ENCODE peak calls at places on chromosomes 5 and 9, in six cellular contexts. One of them, this sample, is unnamed.
A peak's percentile ranks its signal among the peaks of the same experiment; 100 is the strongest.

GRCh38 chr5:66149950-66150349 is 5.8 kb downstream of the SREK1 start:
- DNase-seq in stomach: no peak
- DNase-seq in sigmoid colon: no peak
- DNase-seq in body of pancreas: no peak
- DNase-seq in HCT116: no peak
- DNase-seq in heart left ventricle: no peak
- DNase-seq in this sample: no peak

GRCh38 chr5:17096975-17097695 is 120.3 kb upstream of the BASP1 start:
- DNase-seq in stomach: no peak
- DNase-seq in sigmoid colon: no peak
- DNase-seq in body of pancreas: no peak
- DNase-seq in HCT116: no peak
- DNase-seq in heart left ventricle: no peak
- DNase-seq in this sample: no peak

GRCh38 chr5:7418276-7418675 is 22.3 kb downstream of the ADCY2 start:
- DNase-seq in stomach: no peak
- DNase-seq in sigmoid colon: no peak
- DNase-seq in body of pancreas: no peak
- DNase-seq in HCT116: no peak
- DNase-seq in heart left ventricle: no peak
- DNase-seq in this sample: no peak

GRCh38 chr5:98627121-98627520 is 146.3 kb upstream of the RGMB start:
- DNase-seq in stomach: no peak
- DNase-seq in sigmoid colon: no peak
- DNase-seq in body of pancreas: no peak
- DNase-seq in HCT116: no peak
- DNase-seq in heart left ventricle: no peak
- DNase-seq in this sample: no peak

GRCh38 chr9:85040806-85041575 is 371.5 kb downstream of the NTRK2 start:
- DNase-seq in stomach: no peak
- DNase-seq in sigmoid colon: no peak
- DNase-seq in body of pancreas: no peak
- DNase-seq in HCT116: no peak
- DNase-seq in heart left ventricle: no peak
- DNase-seq in this sample: no peak

GRCh38 chr5:112914584-112914983 is 7.4 kb downstream of the REEP5 start:
- DNase-seq in stomach: no peak
- DNase-seq in sigmoid colon: no peak
- DNase-seq in body of pancreas: no peak
- DNase-seq in HCT116: no peak
- DNase-seq in heart left ventricle: no peak
- DNase-seq in this sample: no peak

GRCh38 chr9:89756891-89757537 is 152.2 kb downstream of the GADD45G start:
- DNase-seq in stomach: peak; percentile 88
- DNase-seq in sigmoid colon: no peak
- DNase-seq in body of pancreas: peak; percentile 64
- DNase-seq in HCT116: no peak
- DNase-seq in heart left ventricle: no peak
- DNase-seq in this sample: no peak

GRCh38 chr9:93041108-93041802 is 17.2 kb upstream of the SUSD3 start:
- DNase-seq in stomach: no peak
- DNase-seq in sigmoid colon: no peak
- DNase-seq in body of pancreas: no peak
- DNase-seq in HCT116: peak; percentile 44
- DNase-seq in heart left ventricle: peak; percentile 46
- DNase-seq in this sample: no peak

GRCh38 chr5:116216246-116216645 is 131.4 kb downstream of the COMMD10 start:
- DNase-seq in stomach: no peak
- DNase-seq in sigmoid colon: no peak
- DNase-seq in body of pancreas: no peak
- DNase-seq in HCT116: no peak
- DNase-seq in heart left ventricle: no peak
- DNase-seq in this sample: no peak

GRCh38 chr9:21936161-21936560 is 58.0 kb downstream of the CDKN2A start:
- DNase-seq in stomach: no peak
- DNase-seq in sigmoid colon: no peak
- DNase-seq in body of pancreas: no peak
- DNase-seq in HCT116: no peak
- DNase-seq in heart left ventricle: no peak
- DNase-seq in this sample: no peak

GRCh38 chr5:107533946-107534876 is 136.5 kb downstream of the EFNA5 start:
- DNase-seq in stomach: no peak
- DNase-seq in sigmoid colon: no peak
- DNase-seq in body of pancreas: no peak
- DNase-seq in HCT116: no peak
- DNase-seq in heart left ventricle: no peak
- DNase-seq in this sample: no peak

GRCh38 chr5:109411627-109412026 is 1.9 kb upstream of the PJA2 start:
- DNase-seq in stomach: no peak
- DNase-seq in sigmoid colon: no peak
- DNase-seq in body of pancreas: no peak
- DNase-seq in HCT116: peak; percentile 24
- DNase-seq in heart left ventricle: no peak
- DNase-seq in this sample: no peak

GRCh38 chr5:95471922-95472321 is 80.8 kb downstream of the FAM81B start:
- DNase-seq in stomach: no peak
- DNase-seq in sigmoid colon: no peak
- DNase-seq in body of pancreas: no peak
- DNase-seq in HCT116: no peak
- DNase-seq in heart left ventricle: no peak
- DNase-seq in this sample: no peak

GRCh38 chr9:14438232-14438966 is 124.5 kb upstream of the NFIB start:
- DNase-seq in stomach: no peak
- DNase-seq in sigmoid colon: no peak
- DNase-seq in body of pancreas: no peak
- DNase-seq in HCT116: no peak
- DNase-seq in heart left ventricle: no peak
- DNase-seq in this sample: no peak

GRCh38 chr5:168314735-168315411 is 23.4 kb downstream of the WWC1 start:
- DNase-seq in stomach: peak; percentile 93
- DNase-seq in sigmoid colon: no peak
- DNase-seq in body of pancreas: peak; percentile 93
- DNase-seq in HCT116: peak; percentile 86
- DNase-seq in heart left ventricle: no peak
- DNase-seq in this sample: no peak

GRCh38 chr5:176679365-176680225 is 32.3 kb downstream of the TSPAN17 start:
- DNase-seq in stomach: no peak
- DNase-seq in sigmoid colon: no peak
- DNase-seq in body of pancreas: no peak
- DNase-seq in HCT116: no peak
- DNase-seq in heart left ventricle: no peak
- DNase-seq in this sample: no peak

GRCh38 chr9:37904647-37905505 is 949 bp upstream of the SLC25A51 start:
- DNase-seq in stomach: no peak
- DNase-seq in sigmoid colon: peak; percentile 64
- DNase-seq in body of pancreas: no peak
- DNase-seq in HCT116: no peak
- DNase-seq in heart left ventricle: no peak
- DNase-seq in this sample: peak; percentile 34

GRCh38 chr5:40191041-40191550 is 488.6 kb upstream of the PTGER4 start:
- DNase-seq in stomach: no peak
- DNase-seq in sigmoid colon: no peak
- DNase-seq in body of pancreas: no peak
- DNase-seq in HCT116: no peak
- DNase-seq in heart left ventricle: no peak
- DNase-seq in this sample: no peak

GRCh38 chr9:73667749-73668148 is 516.1 kb downstream of the ANXA1 start:
- DNase-seq in stomach: no peak
- DNase-seq in sigmoid colon: no peak
- DNase-seq in body of pancreas: no peak
- DNase-seq in HCT116: no peak
- DNase-seq in heart left ventricle: no peak
- DNase-seq in this sample: no peak

GRCh38 chr9:100379862-100380261 is 27.1 kb upstream of the TEX10 start:
- DNase-seq in stomach: no peak
- DNase-seq in sigmoid colon: no peak
- DNase-seq in body of pancreas: no peak
- DNase-seq in HCT116: no peak
- DNase-seq in heart left ventricle: no peak
- DNase-seq in this sample: no peak

GRCh38 chr9:126113756-126114408 is 212.7 kb upstream of the MVB12B start:
- DNase-seq in stomach: peak; percentile 14
- DNase-seq in sigmoid colon: peak; percentile 49
- DNase-seq in body of pancreas: no peak
- DNase-seq in HCT116: no peak
- DNase-seq in heart left ventricle: no peak
- DNase-seq in this sample: no peak

GRCh38 chr9:115943591-115944165 is 209.9 kb upstream of the PAPPA start:
- DNase-seq in stomach: no peak
- DNase-seq in sigmoid colon: no peak
- DNase-seq in body of pancreas: no peak
- DNase-seq in HCT116: no peak
- DNase-seq in heart left ventricle: no peak
- DNase-seq in this sample: no peak

GRCh38 chr9:131781069-131781468 is 41.2 kb upstream of the RAPGEF1 start:
- DNase-seq in stomach: no peak
- DNase-seq in sigmoid colon: no peak
- DNase-seq in body of pancreas: no peak
- DNase-seq in HCT116: no peak
- DNase-seq in heart left ventricle: no peak
- DNase-seq in this sample: no peak
- TF ChIP-seq POLR2A in stomach: no peak
- TF ChIP-seq POLR2A in sigmoid colon: no peak
- TF ChIP-seq POLR2A in body of pancreas: no peak
- TF ChIP-seq POLR2A in HCT116: no peak
- TF ChIP-seq POLR2A in heart left ventricle: no peak
- TF ChIP-seq POLR2A in this sample: no peak

GRCh38 chr5:180977852-180978251 is 10.8 kb upstream of the BTNL3 start:
- DNase-seq in stomach: peak; percentile 26
- DNase-seq in sigmoid colon: no peak
- DNase-seq in body of pancreas: no peak
- DNase-seq in HCT116: no peak
- DNase-seq in heart left ventricle: no peak
- DNase-seq in this sample: no peak

GRCh38 chr5:180976518-180976917 is 12.1 kb upstream of the BTNL3 start:
- DNase-seq in stomach: no peak
- DNase-seq in sigmoid colon: no peak
- DNase-seq in body of pancreas: no peak
- DNase-seq in HCT116: no peak
- DNase-seq in heart left ventricle: no peak
- DNase-seq in this sample: no peak

GRCh38 chr5:180970875-180971274 is 17.8 kb upstream of the BTNL3 start:
- DNase-seq in stomach: no peak
- DNase-seq in sigmoid colon: no peak
- DNase-seq in body of pancreas: no peak
- DNase-seq in HCT116: no peak
- DNase-seq in heart left ventricle: no peak
- DNase-seq in this sample: no peak

GRCh38 chr5:180975338-180975737 is 13.3 kb upstream of the BTNL3 start:
- DNase-seq in stomach: no peak
- DNase-seq in sigmoid colon: no peak
- DNase-seq in body of pancreas: no peak
- DNase-seq in HCT116: no peak
- DNase-seq in heart left ventricle: no peak
- DNase-seq in this sample: no peak

GRCh38 chr5:180974612-180975315 is 13.9 kb upstream of the BTNL3 start:
- DNase-seq in stomach: no peak
- DNase-seq in sigmoid colon: no peak
- DNase-seq in body of pancreas: no peak
- DNase-seq in HCT116: no peak
- DNase-seq in heart left ventricle: no peak
- DNase-seq in this sample: no peak
- H3K27ac ChIP-seq in stomach: no peak overlapping the region
- H3K27ac ChIP-seq in sigmoid colon: no peak overlapping the region
- H3K27ac ChIP-seq in body of pancreas: no peak overlapping the region
- H3K27ac ChIP-seq in HCT116: no peak overlapping the region
- H3K27ac ChIP-seq in heart left ventricle: no peak overlapping the region
- H3K27ac ChIP-seq in this sample: no peak overlapping the region

GRCh38 chr9:111910428-111910827 is 13.8 kb downstream of the UGCG start:
- DNase-seq in stomach: no peak
- DNase-seq in sigmoid colon: no peak
- DNase-seq in body of pancreas: no peak
- DNase-seq in HCT116: no peak
- DNase-seq in heart left ventricle: no peak
- DNase-seq in this sample: no peak

GRCh38 chr9:111915425-111915758 is 18.8 kb downstream of the UGCG start:
- DNase-seq in stomach: no peak
- DNase-seq in sigmoid colon: no peak
- DNase-seq in body of pancreas: no peak
- DNase-seq in HCT116: no peak
- DNase-seq in heart left ventricle: no peak
- DNase-seq in this sample: no peak

GRCh38 chr9:111916234-111916645 is 19.6 kb downstream of the UGCG start:
- DNase-seq in stomach: no peak
- DNase-seq in sigmoid colon: no peak
- DNase-seq in body of pancreas: no peak
- DNase-seq in HCT116: no peak
- DNase-seq in heart left ventricle: no peak
- DNase-seq in this sample: no peak

GRCh38 chr9:111914749-111915424 is 18.3 kb downstream of the UGCG start:
- DNase-seq in stomach: no peak
- DNase-seq in sigmoid colon: no peak
- DNase-seq in body of pancreas: no peak
- DNase-seq in HCT116: no peak
- DNase-seq in heart left ventricle: no peak
- DNase-seq in this sample: no peak

DNA sequence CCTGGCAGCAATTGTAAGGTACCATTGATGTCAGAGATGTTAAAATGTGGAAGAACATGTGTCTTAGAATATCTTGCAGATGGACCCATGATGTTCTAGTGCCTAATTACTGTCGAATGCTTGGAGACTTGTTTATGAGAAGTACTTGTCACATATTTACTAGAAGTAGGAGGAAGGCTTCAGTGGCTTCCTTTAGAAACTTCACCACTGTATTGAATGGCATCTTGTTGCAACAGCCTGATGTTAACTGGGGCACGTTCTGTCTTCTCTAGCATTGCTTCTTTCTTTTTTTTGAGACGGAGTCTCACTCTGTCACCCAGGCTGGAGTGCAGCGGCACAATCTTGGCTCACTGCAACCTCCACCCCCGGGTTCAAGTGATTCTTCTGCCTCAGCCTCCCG is 16.5 kb downstream of the UGCG start:
- DNase-seq in stomach: no peak
- DNase-seq in sigmoid colon: no peak
- DNase-seq in body of pancreas: no peak
- DNase-seq in HCT116: no peak
- DNase-seq in heart left ventricle: no peak
- DNase-seq in this sample: no peak
- H3K4me1 ChIP-seq in stomach: peaks cover 32% of the 10 kb centered on the region
- H3K4me1 ChIP-seq in sigmoid colon: peaks cover 57% of the 10 kb centered on the region
- H3K4me1 ChIP-seq in body of pancreas: peaks cover 76% of the 10 kb centered on the region
- H3K4me1 ChIP-seq in HCT116: peaks cover 30% of the 10 kb centered on the region
- H3K4me1 ChIP-seq in heart left ventricle: peaks cover 39% of the 10 kb centered on the region
- H3K4me1 ChIP-seq in this sample: peaks cover 5% of the 10 kb centered on the region

DNA sequence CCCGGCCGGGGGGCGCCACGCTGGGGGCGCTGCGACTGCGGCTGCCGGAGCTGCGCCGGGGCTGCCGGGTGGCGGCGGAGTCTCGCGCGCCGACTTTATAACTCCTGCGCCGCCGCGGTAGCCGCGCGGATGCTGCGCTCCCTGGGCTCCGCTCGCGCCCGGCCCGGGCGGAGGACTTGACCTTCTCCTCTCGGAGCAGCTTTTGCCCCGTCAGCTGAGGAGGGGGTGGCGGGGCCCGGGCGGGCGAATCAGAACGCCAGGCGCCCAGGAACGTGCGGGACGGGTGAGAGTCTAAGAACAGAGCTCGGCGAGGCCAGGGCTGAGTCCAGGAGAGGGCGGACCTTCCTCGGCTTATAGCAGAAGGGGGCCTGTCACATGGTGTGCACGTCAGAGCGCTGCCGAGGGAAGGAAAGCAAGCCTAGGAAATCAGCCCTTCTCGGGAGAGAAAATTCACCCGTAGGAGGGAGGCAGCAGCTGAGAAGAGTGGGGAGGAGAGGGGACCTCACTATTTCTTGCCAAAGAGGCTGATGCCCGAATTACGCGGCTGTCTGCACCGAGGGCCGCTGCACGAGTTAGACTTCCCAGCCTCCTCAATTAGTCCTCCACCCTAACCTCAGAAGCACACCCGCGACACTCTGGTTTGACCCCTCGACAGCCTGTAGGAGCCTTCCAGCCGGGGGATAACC is at the start of gene FOXD1:
- DNase-seq in stomach: peak; percentile 45
- DNase-seq in sigmoid colon: peak; percentile 75
- DNase-seq in body of pancreas: peak; percentile 38
- DNase-seq in HCT116: peak; percentile 92
- DNase-seq in heart left ventricle: peak; percentile 75
- DNase-seq in this sample: peak; percentile 54
- TF ChIP-seq POLR2A in stomach: no peak
- TF ChIP-seq POLR2A in sigmoid colon: no peak
- TF ChIP-seq POLR2A in body of pancreas: no peak
- TF ChIP-seq POLR2A in HCT116: peak; percentile 67
- TF ChIP-seq POLR2A in heart left ventricle: no peak
- TF ChIP-seq POLR2A in this sample: no peak

This sample was measured in uterus.